ENCODE peak calls at places on chromosomes 16 and 17, in six cellular contexts. F is prostate gland, G is mesendoderm, U is lung, K is psoas muscle, X is AG04449. N is an unnamed sample.
A peak's percentile ranks its signal among the peaks of the same experiment; 100 is the strongest.

GRCh38 chr16:3022697-3023414 is 886 bp downstream of the HCFC1R1 start:
- DNase-seq in F (no peak), G (no peak), U (no peak), K (peak; percentile 84), X (no peak), N (no peak)

GRCh38 chr17:47660064-47660492 is 10.4 kb downstream of the KPNB1 start:
- DNase-seq in F (no peak), G (no peak), U (no peak), K (no peak), X (no peak), N (no peak)

GRCh38 chr17:48024149-48025039 is 13.2 kb downstream of the COPZ2 start:
- DNase-seq in F (peak; percentile 36), G (peak; percentile 76), U (peak; percentile 84), K (peak; percentile 72), X (no peak), N (peak; percentile 62)

GRCh38 chr17:32926183-32926582 is 1.8 kb upstream of the TMEM98 start:
- DNase-seq in F (no peak), G (no peak), U (no peak), K (no peak), X (no peak), N (no peak)

GRCh38 chr17:63634163-63634562 is 11.9 kb downstream of the MAP3K3 start:
- DNase-seq in F (no peak), G (peak; percentile 78), U (no peak), K (no peak), X (no peak), N (no peak)

GRCh38 chr17:52297230-52298010 is 138.9 kb upstream of the CA10 start:
- DNase-seq in F (no peak), G (peak; percentile 4), U (no peak), K (no peak), X (no peak), N (no peak)

GRCh38 chr16:84553873-84554399 is 49.5 kb upstream of the MEAK7 start:
- DNase-seq in F (no peak), G (no peak), U (no peak), K (peak; percentile 8), X (no peak), N (no peak)

GRCh38 chr17:14775761-14776492 is 475.0 kb downstream of the HS3ST3B1 start:
- DNase-seq in F (no peak), G (peak; percentile 33), U (no peak), K (no peak), X (no peak), N (no peak)

GRCh38 chr17:4381690-4382671 is 15.5 kb upstream of the UBE2G1 start:
- DNase-seq in F (no peak), G (no peak), U (no peak), K (no peak), X (no peak), N (no peak)

GRCh38 chr16:57240872-57241271 is 4.2 kb upstream of the ARL2BP start:
- DNase-seq in F (no peak), G (no peak), U (no peak), K (no peak), X (no peak), N (no peak)

GRCh38 chr17:56975656-56976055 is 2.3 kb upstream of the SCPEP1 start:
- DNase-seq in F (no peak), G (no peak), U (no peak), K (no peak), X (no peak), N (peak; percentile 66)

GRCh38 chr16:74565378-74565777 is 41.5 kb downstream of the GLG1 start:
- DNase-seq in F (no peak), G (no peak), U (no peak), K (no peak), X (no peak), N (no peak)

GRCh38 chr16:80693553-80693952 is 110.8 kb downstream of the CDYL2 start:
- DNase-seq in F (no peak), G (no peak), U (no peak), K (no peak), X (no peak), N (no peak)

GRCh38 chr16:77794586-77794985 is 6.2 kb downstream of the VAT1L start:
- DNase-seq in F (no peak), G (no peak), U (no peak), K (no peak), X (peak; percentile 29), N (no peak)

GRCh38 chr17:43608313-43608712 is 53.4 kb downstream of the MEOX1 start:
- DNase-seq in F (no peak), G (peak; percentile 55), U (no peak), K (no peak), X (no peak), N (no peak)

DNA sequence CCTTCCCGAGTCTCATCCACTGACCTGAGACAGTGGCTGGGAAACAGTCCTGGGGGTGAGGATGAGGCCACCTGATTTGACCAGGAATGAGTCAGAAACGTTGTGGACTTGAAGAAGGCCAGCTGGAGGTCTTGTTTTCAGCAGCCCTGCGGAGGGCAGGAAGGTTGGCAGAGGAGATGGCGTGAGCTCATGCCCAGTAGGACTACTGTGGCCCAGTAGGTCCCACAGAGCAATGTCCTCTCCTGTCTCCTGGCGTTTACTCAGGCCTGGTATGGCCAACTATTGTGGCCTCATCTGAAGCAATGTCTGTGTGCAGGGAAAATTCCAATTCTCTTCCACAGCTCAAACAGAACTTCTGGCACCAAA is 84.1 kb upstream of the DNAJA2 start:
- DNase-seq in F (no peak), G (no peak), U (no peak), K (no peak), X (no peak), N (no peak)
- H3K4me3 ChIP-seq in F (no peak overlapping the region), G (no peak overlapping the region), U (no peak overlapping the region), K (no peak overlapping the region), X (no peak overlapping the region), N (no peak overlapping the region)

GRCh38 chr17:27630607-27631408 is at the start of gene LGALS9:
- DNase-seq in F (no peak), G (no peak), U (peak; percentile 41), K (no peak), X (no peak), N (peak; percentile 27)
- H3K4me3 ChIP-seq in F (no peak within 1 kb of the TSS), G (no peak within 1 kb of the TSS), U (peak within 1 kb of the TSS; percentile 33), K (peak within 1 kb of the TSS; percentile 52), X (no peak within 1 kb of the TSS), N (no peak within 1 kb of the TSS)

GRCh38 chr17:82031303-82031884 is at the start of gene RAC3:
- DNase-seq in F (no peak), G (peak; percentile 60), U (no peak), K (no peak), X (no peak), N (no peak)
- H3K4me3 ChIP-seq in F (peak within 1 kb of the TSS; percentile 40), G (peak within 1 kb of the TSS; percentile 60), U (peak within 1 kb of the TSS; percentile 30), K (peak within 1 kb of the TSS; percentile 63), X (peak within 1 kb of the TSS; percentile 61), N (no peak within 1 kb of the TSS)

DNA sequence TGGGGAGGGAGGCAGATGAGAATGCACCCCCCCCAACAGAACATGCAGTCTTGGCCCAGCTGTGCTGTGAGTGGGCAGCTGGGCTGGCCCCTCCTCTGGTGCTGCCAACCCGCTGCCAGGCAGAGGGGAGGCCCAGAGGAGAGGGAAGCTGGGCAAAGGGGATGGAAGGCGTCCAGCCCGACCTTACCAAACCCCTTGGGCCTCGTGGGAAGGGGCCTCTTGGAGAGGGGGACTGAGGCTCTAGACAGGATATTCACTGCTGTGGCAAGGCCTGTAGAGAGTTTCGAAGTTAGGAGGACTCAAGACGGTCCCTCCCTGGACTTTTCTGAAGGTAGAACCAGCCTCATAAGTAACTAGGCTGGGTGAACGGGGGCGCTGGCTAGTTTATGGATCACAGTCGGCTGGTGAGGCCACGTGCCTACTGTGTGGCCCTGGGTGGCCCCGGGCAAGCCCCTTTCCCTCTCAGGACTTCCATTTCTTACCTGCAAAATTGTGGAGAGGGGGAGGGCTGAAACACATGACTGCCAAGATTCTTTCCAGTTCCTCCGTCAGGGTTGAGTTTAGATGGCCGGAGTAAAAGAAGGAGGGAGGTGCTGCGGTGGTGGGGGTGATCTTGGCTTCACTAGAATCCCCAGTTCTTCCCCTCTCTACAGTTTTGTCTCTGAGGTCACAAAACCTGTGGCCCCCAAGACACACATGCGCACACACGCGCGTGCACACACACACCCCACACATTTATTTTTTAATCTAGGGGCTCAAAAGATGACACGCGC is 807 bp upstream of the STAT5A start:
- DNase-seq in F (no peak), G (no peak), U (no peak), K (peak; percentile 73), X (no peak), N (peak; percentile 61)
- H3K4me3 ChIP-seq in F (peak overlapping the region; percentile 66), G (no peak overlapping the region), U (peak overlapping the region; percentile 51), K (peak overlapping the region; percentile 75), X (peak overlapping the region; percentile 49), N (no peak overlapping the region)

GRCh38 chr16:89318430-89318758 is 100.9 kb downstream of the ZNF778 start:
- DNase-seq in F (no peak), G (no peak), U (no peak), K (no peak), X (no peak), N (no peak)

GRCh38 chr16:89320717-89321501 is 103.4 kb downstream of the ZNF778 start:
- DNase-seq in F (no peak), G (peak; percentile 67), U (no peak), K (peak; percentile 84), X (no peak), N (peak; percentile 94)

GRCh38 chr16:89319628-89319882 is 102.1 kb downstream of the ZNF778 start:
- DNase-seq in F (no peak), G (no peak), U (no peak), K (no peak), X (no peak), N (no peak)

GRCh38 chr16:89318871-89319627 is 101.5 kb downstream of the ZNF778 start:
- DNase-seq in F (no peak), G (no peak), U (no peak), K (peak; percentile 45), X (no peak), N (no peak)

DNA sequence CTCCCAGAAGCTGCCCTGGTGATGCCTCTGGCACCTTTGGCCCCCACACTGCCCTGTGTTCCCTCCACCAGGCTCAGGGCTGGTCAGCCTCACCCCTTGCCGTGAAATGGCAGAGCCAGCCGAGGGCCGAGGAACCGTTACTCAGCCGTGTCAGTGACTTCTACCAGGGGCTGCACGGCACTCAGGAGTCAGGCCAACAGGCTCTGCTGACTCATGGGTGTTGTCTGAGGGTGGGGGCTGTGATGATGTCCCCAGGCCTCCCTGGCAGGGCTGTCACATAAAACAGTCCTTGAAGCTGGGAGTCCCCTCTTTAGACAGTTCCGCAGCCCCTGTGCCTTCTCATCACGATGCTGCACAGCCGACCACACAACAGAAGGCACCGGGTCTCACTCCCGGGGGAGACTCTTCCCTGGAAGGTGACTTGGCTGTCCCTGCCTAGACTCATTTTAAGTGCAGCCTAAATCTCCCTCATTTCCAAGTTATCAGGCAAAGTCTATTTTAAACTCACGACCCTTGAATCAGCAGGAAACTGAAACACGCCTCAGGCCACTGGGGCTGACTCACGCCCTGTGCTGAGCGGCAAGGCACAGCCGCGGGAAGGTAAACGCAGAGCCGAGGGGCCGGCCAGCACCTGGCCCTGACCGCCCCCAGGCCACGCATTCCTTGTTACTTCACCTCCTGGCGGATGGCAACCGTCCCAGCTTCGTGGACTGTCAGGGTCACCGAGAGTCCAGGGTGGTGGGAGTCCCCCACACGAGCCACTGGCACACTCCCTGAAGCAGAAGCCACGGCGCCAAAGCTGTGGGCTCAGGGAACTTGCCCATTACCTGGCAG is 102.6 kb downstream of the ZNF778 start:
- DNase-seq in F (no peak), G (peak; percentile 83), U (no peak), K (peak; percentile 87), X (no peak), N (peak; percentile 43)
- H3K4me3 ChIP-seq in F (no peak overlapping the region), G (no peak overlapping the region), U (no peak overlapping the region), K (peak overlapping the region; percentile 45), X (peak overlapping the region; percentile 31), N (no peak overlapping the region)